ENCODE peak calls at places on chromosomes 6 and 20, in ten cellular contexts. U is effector memory CD4-positive, alpha-beta T cell; W is CD8-positive, alpha-beta memory T cell; L is stomach; I is bronchial epithelial cell; X is tibial artery; K is BJ; Y is SJSA1; A is AG04450; G is mesendoderm. H is an unnamed sample.
A peak's percentile ranks its signal among the peaks of the same experiment; 100 is the strongest.

GRCh38 chr6:30480536-30481156 is 8.7 kb upstream of the HLA-E start:
- DNase-seq in Y (no peak), A (no peak), G (no peak), I (no peak), U (peak; percentile 69), X (no peak), W (peak; percentile 79), K (no peak), L (no peak), H (no peak)

GRCh38 chr20:3734111-3734843 is 1.8 kb downstream of the HSPA12B start:
- DNase-seq in I (no peak), W (no peak), U (no peak), A (no peak), K (no peak), G (no peak), X (no peak), Y (no peak), L (no peak), H (no peak)

GRCh38 chr20:58910473-58910872 is 58.0 kb downstream of the GNAS start:
- DNase-seq in X (no peak), I (no peak), K (no peak), W (no peak), U (no peak), G (no peak), Y (no peak), A (no peak), L (no peak), H (no peak)

GRCh38 chr6:25014806-25015560 is 79.2 kb upstream of the RIPOR2 start:
- DNase-seq in G (peak; percentile 71), W (peak; percentile 65), I (no peak), U (peak; percentile 41), Y (no peak), A (peak; percentile 18), K (peak; percentile 73), L (no peak), X (no peak), H (no peak)

GRCh38 chr20:13412806-13413445 is 191.9 kb downstream of the ISM1 start:
- DNase-seq in I (peak; percentile 81), X (no peak), L (no peak), Y (no peak), U (no peak), W (no peak), K (no peak), G (peak; percentile 28), A (no peak), H (no peak)

GRCh38 chr6:166928644-166929515 is 27.5 kb downstream of the RNASET2 start:
- DNase-seq in Y (no peak), K (no peak), X (no peak), L (no peak), U (no peak), W (no peak), I (no peak), A (no peak), G (no peak), H (no peak)

GRCh38 chr6:115643762-115644161 is 416.9 kb downstream of the FRK start:
- DNase-seq in K (no peak), A (peak; percentile 10), U (no peak), X (no peak), W (no peak), I (peak; percentile 3), L (no peak), Y (no peak), G (no peak), H (peak; percentile 9)

GRCh38 chr6:125751334-125751916 is 2.0 kb downstream of the HEY2 start:
- DNase-seq in Y (no peak), I (no peak), G (no peak), U (no peak), A (no peak), L (no peak), K (no peak), X (no peak), W (no peak), H (no peak)

DNA sequence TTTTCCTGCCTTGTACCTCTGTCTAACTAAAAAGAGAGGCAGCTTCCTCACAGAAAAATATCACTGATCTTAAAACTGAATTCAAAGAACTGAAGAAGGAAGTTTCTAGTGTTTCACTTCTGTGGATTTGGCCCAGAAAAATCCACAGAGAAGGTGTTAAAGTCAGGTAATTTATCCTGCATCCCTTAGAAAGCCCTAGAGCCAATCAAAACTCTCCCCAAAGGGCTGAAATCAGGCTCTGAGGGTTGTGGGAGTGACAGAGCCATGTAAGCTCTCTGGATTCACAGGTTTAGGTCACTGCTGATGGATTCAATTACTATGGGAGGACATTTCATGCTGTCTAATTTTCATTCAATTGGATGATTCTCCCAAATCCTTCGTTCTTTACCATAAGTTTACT is 152.3 kb downstream of the OR2B2 start:
- DNase-seq in U (no peak), L (no peak), W (no peak), K (no peak), G (no peak), Y (no peak), A (no peak), I (no peak), X (no peak), H (no peak)
- H3K27me3 ChIP-seq in U (no peaks in the 10 kb centered on the region), L (peaks cover 5% of the 10 kb centered on the region), W (no peaks in the 10 kb centered on the region), K (peaks cover 5% of the 10 kb centered on the region), G (peaks cover 3% of the 10 kb centered on the region), Y (no peaks in the 10 kb centered on the region), A (peaks cover 11% of the 10 kb centered on the region), I (no peaks in the 10 kb centered on the region), X (peaks cover 57% of the 10 kb centered on the region), H (peaks cover 3% of the 10 kb centered on the region)

GRCh38 chr6:28213213-28213523 is 11.9 kb upstream of the ZSCAN9 start:
- DNase-seq in K (no peak), A (no peak), X (no peak), G (no peak), W (no peak), U (no peak), Y (no peak), L (no peak), I (no peak), H (no peak)
- H3K4me3 ChIP-seq in K (no peak overlapping the region), A (peak overlapping the region; percentile 65), X (no peak overlapping the region), G (no peak overlapping the region), W (no peak overlapping the region), U (no peak overlapping the region), Y (no peak overlapping the region), L (no peak overlapping the region), I (peak overlapping the region; percentile 43), H (peak overlapping the region; percentile 43)

GRCh38 chr6:137246801-137247202 is 27.6 kb upstream of the IFNGR1 start:
- DNase-seq in K (no peak), W (no peak), L (no peak), X (no peak), I (no peak), Y (no peak), G (no peak), U (no peak), A (no peak), H (no peak)

GRCh38 chr6:137248702-137249101 is 29.5 kb upstream of the IFNGR1 start:
- DNase-seq in I (no peak), A (no peak), K (no peak), U (no peak), X (no peak), L (no peak), W (no peak), Y (no peak), G (no peak), H (no peak)

GRCh38 chr6:137241481-137242011 is 22.4 kb upstream of the IFNGR1 start:
- DNase-seq in L (no peak), K (peak; percentile 55), X (no peak), G (peak; percentile 6), I (peak; percentile 62), U (no peak), W (no peak), Y (peak; percentile 52), A (no peak), H (no peak)

GRCh38 chr6:137247724-137248123 is 28.5 kb upstream of the IFNGR1 start:
- DNase-seq in K (no peak), A (no peak), L (no peak), X (no peak), W (no peak), U (no peak), G (no peak), I (peak; percentile 38), Y (no peak), H (no peak)

DNA sequence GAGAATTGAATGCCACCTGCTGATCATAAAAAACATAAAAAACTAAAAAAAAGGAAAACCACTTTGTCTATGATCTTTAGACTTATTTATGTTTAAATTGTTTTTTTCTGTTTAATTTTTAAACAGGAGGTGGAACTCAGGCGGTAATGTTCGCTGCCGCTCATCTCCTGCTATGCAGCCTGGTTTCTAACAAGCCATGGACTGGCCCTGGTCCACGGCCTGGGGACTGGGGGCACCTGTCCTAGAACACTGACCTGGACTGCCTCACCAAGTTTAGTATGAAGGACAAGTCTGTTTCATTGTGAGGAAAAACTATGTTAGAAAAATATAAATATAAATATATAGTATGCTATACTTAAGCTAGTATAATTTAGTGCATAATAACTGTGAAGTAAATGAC is 27.0 kb upstream of the IFNGR1 start:
- DNase-seq in A (no peak), Y (no peak), K (no peak), W (no peak), G (no peak), L (no peak), I (no peak), U (no peak), X (no peak), H (no peak)
- H3K27me3 ChIP-seq in A (peaks cover 2% of the 10 kb centered on the region), Y (no peaks in the 10 kb centered on the region), K (no peaks in the 10 kb centered on the region), W (no peaks in the 10 kb centered on the region), G (no peaks in the 10 kb centered on the region), L (no peaks in the 10 kb centered on the region), I (no peaks in the 10 kb centered on the region), U (no peaks in the 10 kb centered on the region), X (no peaks in the 10 kb centered on the region), H (no peaks in the 10 kb centered on the region)

GRCh38 chr6:149480502-149481280 is 4.1 kb downstream of the ZC3H12D start:
- DNase-seq in X (no peak), A (no peak), L (no peak), W (peak; percentile 46), K (no peak), Y (no peak), U (peak; percentile 50), I (no peak), G (no peak), H (no peak)

GRCh38 chr6:149483849-149484635 is 772 bp downstream of the ZC3H12D start:
- DNase-seq in Y (no peak), X (no peak), L (no peak), U (no peak), G (no peak), W (no peak), K (no peak), A (no peak), I (no peak), H (no peak)

GRCh38 chr6:149483302-149483701 is 1.5 kb downstream of the ZC3H12D start:
- DNase-seq in Y (no peak), A (no peak), G (no peak), X (no peak), L (no peak), K (no peak), W (no peak), I (no peak), U (no peak), H (no peak)

GRCh38 chr6:149484733-149485700 is at the start of gene ZC3H12D:
- DNase-seq in W (peak; percentile 83), K (peak; percentile 8), X (peak; percentile 73), U (peak; percentile 80), A (no peak), I (no peak), G (peak; percentile 51), L (peak; percentile 59), Y (peak; percentile 65), H (no peak)

DNA sequence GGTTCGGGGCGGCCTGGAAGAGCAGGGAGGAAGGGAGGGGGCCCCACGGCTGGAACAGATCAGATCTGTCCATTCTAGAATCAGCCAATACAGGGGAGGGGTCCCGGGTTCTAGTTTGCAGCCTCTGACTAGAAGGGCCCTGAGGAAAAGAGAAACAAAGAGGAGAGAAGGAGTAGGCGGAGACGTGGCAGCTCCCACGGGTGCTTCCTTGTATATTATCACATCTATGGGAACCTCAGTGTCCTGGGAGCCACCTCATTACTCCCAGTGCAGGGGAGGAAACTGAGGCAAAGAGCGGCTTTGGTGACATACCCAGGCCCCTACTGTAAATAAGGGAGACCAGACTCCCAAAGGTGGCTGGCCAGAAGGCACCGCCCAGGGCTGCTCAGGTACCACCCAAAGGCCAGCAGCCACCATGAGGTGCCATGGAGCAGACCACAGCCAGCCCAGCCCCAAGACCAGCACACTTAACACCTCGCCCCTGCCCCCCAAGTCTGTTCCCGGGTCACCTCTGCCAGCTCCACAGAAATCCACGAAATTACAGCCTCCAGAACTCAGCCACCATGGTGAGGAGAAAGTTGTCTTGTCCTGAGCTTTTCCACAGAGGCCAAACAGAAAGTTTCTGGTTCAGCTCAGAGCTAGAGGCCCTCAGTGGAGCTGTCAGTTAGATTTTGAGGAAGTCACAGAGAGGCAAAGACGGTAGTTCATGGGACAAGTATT is 2.1 kb downstream of the ZC3H12D start:
- DNase-seq in Y (no peak), X (no peak), K (no peak), W (no peak), G (no peak), A (no peak), L (no peak), U (no peak), I (no peak), H (no peak)
- H3K4me3 ChIP-seq in Y (no peak overlapping the region), X (peak overlapping the region; percentile 49), K (no peak overlapping the region), W (peak overlapping the region; percentile 68), G (no peak overlapping the region), A (no peak overlapping the region), L (peak overlapping the region; percentile 34), U (peak overlapping the region; percentile 61), I (no peak overlapping the region), H (no peak overlapping the region)

H was measured in kidney epithelial cell.